ENCODE peak calls at places on chromosome 6, in seven cellular contexts. I, Q, P, Z, B, T and O are unnamed samples.

GRCh38 chr6:77466055-77467028 is 3.1 kb upstream of the HTR1B start:
- DNase-seq in I (no peak), Q (peak; percentile 20), P (peak; percentile 77), Z (peak; percentile 78), B (no peak), T (peak; percentile 68), O (peak; percentile 65)

GRCh38 chr6:11215773-11216172 is 16.7 kb downstream of the NEDD9 start:
- DNase-seq in I (no peak), Q (no peak), P (no peak), Z (no peak), B (no peak), T (peak; percentile 68), O (no peak)

GRCh38 chr6:169051371-169051770 is 202.3 kb downstream of the THBS2 start:
- DNase-seq in I (no peak), Q (no peak), P (no peak), Z (no peak), B (no peak), T (peak; percentile 69), O (no peak)

GRCh38 chr6:109050447-109051102 is 44.1 kb downstream of the SESN1 start:
- DNase-seq in I (no peak), Q (peak; percentile 78), P (no peak), Z (no peak), B (no peak), T (no peak), O (no peak)

GRCh38 chr6:22756365-22756764 is 187.0 kb downstream of the HDGFL1 start:
- DNase-seq in I (no peak), Q (no peak), P (peak; percentile 19), Z (no peak), B (no peak), T (peak; percentile 85), O (no peak)

GRCh38 chr6:96608074-96608473 is 45.1 kb downstream of the FHL5 start:
- DNase-seq in I (no peak), Q (no peak), P (no peak), Z (no peak), B (no peak), T (no peak), O (no peak)

GRCh38 chr6:84536914-84537638 is 227.3 kb downstream of the TBX18 start:
- DNase-seq in I (no peak), Q (no peak), P (no peak), Z (no peak), B (no peak), T (no peak), O (no peak)

GRCh38 chr6:106444777-106445507 is 84.4 kb downstream of the CRYBG1 start:
- DNase-seq in I (no peak), Q (peak; percentile 58), P (peak; percentile 77), Z (peak; percentile 76), B (peak; percentile 45), T (peak; percentile 61), O (peak; percentile 41)

GRCh38 chr6:47093169-47093568 is 51.0 kb upstream of the ADGRF1 start:
- DNase-seq in I (no peak), Q (no peak), P (no peak), Z (no peak), B (no peak), T (no peak), O (no peak)

GRCh38 chr6:12508553-12508952 is 208.0 kb upstream of the PHACTR1 start:
- DNase-seq in I (no peak), Q (no peak), P (no peak), Z (no peak), B (no peak), T (no peak), O (no peak)

GRCh38 chr6:144294016-144294415 is 8.9 kb downstream of the UTRN start:
- DNase-seq in I (no peak), Q (no peak), P (peak; percentile 87), Z (no peak), B (no peak), T (peak; percentile 94), O (peak; percentile 47)

GRCh38 chr6:68638225-68638900 is 3.3 kb downstream of the ADGRB3 start:
- DNase-seq in I (no peak), Q (peak; percentile 9), P (peak; percentile 49), Z (peak; percentile 60), B (no peak), T (peak; percentile 27), O (no peak)

GRCh38 chr6:70474751-70475150 is 61.4 kb downstream of the FAM135A start:
- DNase-seq in I (no peak), Q (peak; percentile 4), P (no peak), Z (no peak), B (no peak), T (peak; percentile 43), O (no peak)

GRCh38 chr6:33292996-33293682 is 3.7 kb downstream of the PFDN6 start:
- DNase-seq in I (no peak), Q (no peak), P (no peak), Z (no peak), B (no peak), T (no peak), O (no peak)

GRCh38 chr6:162467679-162468078 is 259.9 kb downstream of the PRKN start:
- DNase-seq in I (no peak), Q (no peak), P (no peak), Z (no peak), B (no peak), T (no peak), O (no peak)

GRCh38 chr6:32944265-32944664 is 3.4 kb upstream of the HLA-DMB start:
- DNase-seq in I (peak; percentile 66), Q (no peak), P (no peak), Z (no peak), B (no peak), T (no peak), O (no peak)

GRCh38 chr6:139124887-139125672 is 9.8 kb upstream of the HECA start:
- DNase-seq in I (peak; percentile 85), Q (peak; percentile 61), P (peak; percentile 66), Z (peak; percentile 65), B (peak; percentile 70), T (peak; percentile 56), O (peak; percentile 65)

GRCh38 chr6:15439410-15440022 is 193.6 kb downstream of the JARID2 start:
- DNase-seq in I (no peak), Q (no peak), P (no peak), Z (no peak), B (no peak), T (peak; percentile 60), O (no peak)

GRCh38 chr6:51959744-51960383 is 127.5 kb downstream of the PKHD1 start:
- DNase-seq in I (no peak), Q (peak; percentile 70), P (peak; percentile 71), Z (peak; percentile 85), B (peak; percentile 43), T (peak; percentile 41), O (peak; percentile 30)

GRCh38 chr6:136927313-136927712 is 5.2 kb downstream of the SLC35D3 start:
- DNase-seq in I (no peak), Q (peak; percentile 10), P (no peak), Z (no peak), B (peak; percentile 7), T (no peak), O (no peak)

GRCh38 chr6:126123226-126123625 is 136.9 kb downstream of the TRMT11 start:
- DNase-seq in I (no peak), Q (no peak), P (no peak), Z (peak; percentile 61), B (no peak), T (no peak), O (no peak)

GRCh38 chr6:148906386-148906785 is 159.6 kb downstream of the UST start:
- DNase-seq in I (no peak), Q (no peak), P (no peak), Z (no peak), B (no peak), T (no peak), O (no peak)

GRCh38 chr6:18326001-18326400 is 61.1 kb upstream of the RNF144B start:
- DNase-seq in I (no peak), Q (no peak), P (no peak), Z (no peak), B (no peak), T (no peak), O (no peak)
- H3K4me3 ChIP-seq in I (no peak overlapping the region), Q (no peak overlapping the region), P (no peak overlapping the region), Z (no peak overlapping the region), B (no peak overlapping the region), T (no peak overlapping the region), O (no peak overlapping the region)

GRCh38 chr6:89693207-89693606 is 54.7 kb upstream of the LYRM2 start:
- DNase-seq in I (no peak), Q (no peak), P (no peak), Z (no peak), B (no peak), T (no peak), O (no peak)

GRCh38 chr6:89688328-89688727 is 49.8 kb upstream of the LYRM2 start:
- DNase-seq in I (no peak), Q (no peak), P (no peak), Z (no peak), B (no peak), T (no peak), O (no peak)

GRCh38 chr6:89692256-89692655 is 53.7 kb upstream of the LYRM2 start:
- DNase-seq in I (no peak), Q (no peak), P (no peak), Z (no peak), B (no peak), T (no peak), O (no peak)

GRCh38 chr6:89690944-89691324 is 52.4 kb upstream of the LYRM2 start:
- DNase-seq in I (no peak), Q (no peak), P (no peak), Z (no peak), B (no peak), T (no peak), O (no peak)

GRCh38 chr6:89689732-89690131 is 51.2 kb upstream of the LYRM2 start:
- DNase-seq in I (no peak), Q (no peak), P (no peak), Z (no peak), B (no peak), T (no peak), O (no peak)
- H3K4me3 ChIP-seq in I (no peak overlapping the region), Q (no peak overlapping the region), P (no peak overlapping the region), Z (no peak overlapping the region), B (no peak overlapping the region), T (no peak overlapping the region), O (no peak overlapping the region)

GRCh38 chr6:158815915-158816314 is 3.3 kb downstream of the EZR start:
- DNase-seq in I (no peak), Q (no peak), P (no peak), Z (no peak), B (no peak), T (no peak), O (no peak)
- H3K4me3 ChIP-seq in I (peak overlapping the region; percentile 23), Q (peak overlapping the region; percentile 32), P (no peak overlapping the region), Z (peak overlapping the region; percentile 100), B (peak overlapping the region; percentile 77), T (peak overlapping the region; percentile 70), O (no peak overlapping the region)

DNA sequence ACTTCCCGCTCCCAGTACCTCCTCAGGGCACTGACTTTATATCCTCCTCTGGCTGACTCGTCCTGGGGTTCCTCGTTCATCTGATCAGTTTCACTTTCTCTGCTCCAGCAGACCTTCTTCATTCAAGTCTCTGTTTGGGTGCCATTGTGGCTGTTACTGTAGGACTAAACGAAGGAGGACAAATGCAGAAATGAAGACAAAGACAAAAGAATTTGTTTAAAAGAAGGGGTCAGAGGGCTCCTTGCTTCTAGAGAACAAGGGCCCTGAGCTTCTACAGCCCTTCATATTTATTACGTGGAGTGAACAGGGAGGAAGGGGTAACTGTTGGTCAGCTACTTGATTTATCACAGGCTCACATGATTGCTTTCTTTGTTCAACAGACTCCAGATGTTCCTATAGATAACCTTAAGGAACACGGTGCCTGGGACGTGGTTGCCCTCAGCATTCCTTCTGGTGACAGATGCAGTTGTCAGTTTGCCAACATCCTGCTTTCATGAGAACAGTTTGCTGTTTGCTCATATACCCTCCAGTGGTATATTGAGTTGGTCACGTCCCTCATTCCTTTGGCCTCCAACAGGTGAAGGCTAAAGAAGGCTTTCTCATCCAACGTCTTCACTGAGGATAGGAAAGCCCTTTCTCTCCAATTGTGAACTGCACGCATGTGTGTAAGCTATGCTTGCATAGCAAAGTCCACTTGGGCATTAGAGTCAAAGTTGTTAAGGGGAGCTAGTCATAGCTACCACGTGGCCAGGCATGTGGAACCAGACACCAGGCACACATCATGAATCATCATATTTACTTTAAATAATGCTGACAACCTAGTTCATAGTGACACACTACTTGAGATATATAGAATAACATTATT is 69.1 kb upstream of the BTN3A2 start:
- DNase-seq in I (no peak), Q (peak; percentile 86), P (peak; percentile 81), Z (no peak), B (peak; percentile 61), T (peak; percentile 77), O (no peak)
- H3K4me3 ChIP-seq in I (no peak overlapping the region), Q (peak overlapping the region; percentile 47), P (no peak overlapping the region), Z (no peak overlapping the region), B (no peak overlapping the region), T (no peak overlapping the region), O (no peak overlapping the region)